ENCODE peak calls at places on chromosomes 2 and 18, in six cellular contexts. F is WTC11, U is testis, L is bronchial epithelial cell, W is epithelial cell of proximal tubule, Y is ascending aorta. R is an unnamed sample.

GRCh38 chr2:25339791-25340339 is 1.9 kb downstream of the DNMT3A start:
- DNase-seq in F (peak), U (peak), L (no peak), W (no peak), Y (no peak), R (no peak)

GRCh38 chr2:1360132-1360531 is 53.1 kb upstream of the TPO start:
- DNase-seq in F (no peak), U (no peak), L (no peak), W (no peak), Y (no peak), R (no peak)

GRCh38 chr2:136935119-136935518 is 169.8 kb downstream of the THSD7B start:
- DNase-seq in F (no peak), U (no peak), L (no peak), W (no peak), Y (no peak), R (no peak)

GRCh38 chr2:72994991-72995380 is 76.5 kb downstream of the SFXN5 start:
- DNase-seq in F (no peak), U (no peak), L (no peak), W (no peak), Y (peak), R (no peak)

GRCh38 chr18:45745817-45746461 is 22.0 kb downstream of the SLC14A1 start:
- DNase-seq in F (no peak), U (no peak), L (peak), W (no peak), Y (peak), R (no peak)

GRCh38 chr2:23926289-23926749 is 604 bp downstream of the ATAD2B start:
- DNase-seq in F (peak), U (peak), L (no peak), W (no peak), Y (peak), R (peak)

GRCh38 chr18:32378705-32379104 is 92.0 kb downstream of the GAREM1 start:
- DNase-seq in F (no peak), U (no peak), L (peak), W (no peak), Y (no peak), R (peak)

GRCh38 chr2:237073552-237073951 is 12.1 kb upstream of the COPS8 start:
- DNase-seq in F (no peak), U (no peak), L (peak), W (no peak), Y (no peak), R (no peak)

GRCh38 chr2:122651236-122651635 is 895.8 kb downstream of the TSN start:
- DNase-seq in F (no peak), U (no peak), L (no peak), W (no peak), Y (no peak), R (no peak)

GRCh38 chr2:154527962-154528361 is 170.5 kb upstream of the KCNJ3 start:
- DNase-seq in F (no peak), U (no peak), L (no peak), W (no peak), Y (no peak), R (no peak)

DNA sequence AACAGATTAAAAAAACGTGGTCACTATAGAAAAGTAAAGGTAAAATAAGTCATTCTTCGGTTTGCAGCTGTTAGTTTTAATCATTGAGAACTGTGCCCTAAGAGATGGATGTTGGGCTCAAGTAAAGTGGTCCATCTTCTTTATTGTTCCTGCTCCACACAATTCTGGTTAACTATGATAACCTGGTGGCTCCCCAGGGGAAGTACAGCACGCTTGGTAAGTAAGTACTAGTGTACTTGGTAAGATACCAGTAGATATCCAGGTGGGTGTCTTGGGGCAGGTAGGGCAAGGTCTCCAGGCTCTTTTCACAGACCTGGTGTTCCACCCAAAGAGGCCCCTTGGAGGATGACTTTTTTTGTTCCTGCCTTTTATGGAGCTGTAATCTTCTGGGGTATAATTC is 31.6 kb upstream of the DLX2 start:
- DNase-seq in F (no peak), U (no peak), L (no peak), W (no peak), Y (no peak), R (no peak)
- TF ChIP-seq CTCF in F (no peak), U (no peak), L (no peak), W (no peak), Y (no peak), R (no peak)

GRCh38 chr2:111617804-111618576 is 266.0 kb downstream of the ANAPC1 start:
- DNase-seq in F (no peak), U (peak), L (no peak), W (no peak), Y (peak), R (peak)

GRCh38 chr2:111616651-111617218 is 267.3 kb downstream of the ANAPC1 start:
- DNase-seq in F (no peak), U (no peak), L (no peak), W (no peak), Y (no peak), R (no peak)

GRCh38 chr2:111617299-111617803 is 266.6 kb downstream of the ANAPC1 start:
- DNase-seq in F (no peak), U (no peak), L (peak), W (no peak), Y (no peak), R (peak)

GRCh38 chr2:111618577-111618930 is 265.4 kb downstream of the ANAPC1 start:
- DNase-seq in F (no peak), U (no peak), L (no peak), W (no peak), Y (peak), R (peak)

GRCh38 chr2:111618953-111619902 is 264.8 kb downstream of the ANAPC1 start:
- DNase-seq in F (no peak), U (no peak), L (no peak), W (no peak), Y (no peak), R (peak)
- TF ChIP-seq CTCF in F (no peak), U (no peak), L (no peak), W (peak), Y (no peak), R (no peak)

GRCh38 chr2:28544915-28545589 is 49.2 kb downstream of the PLB1 start:
- DNase-seq in F (no peak), U (peak), L (peak), W (no peak), Y (no peak), R (no peak)
- TF ChIP-seq CTCF in F (no peak), U (no peak), L (no peak), W (no peak), Y (no peak), R (no peak)

GRCh38 chr2:21165350-21165749 is 41.6 kb downstream of the TDRD15 start:
- DNase-seq in F (no peak), U (no peak), L (peak), W (no peak), Y (no peak), R (no peak)
- TF ChIP-seq CTCF in F (no peak), U (no peak), L (peak), W (peak), Y (peak), R (peak)

GRCh38 chr2:84717302-84717701 is 163.6 kb downstream of the TRABD2A start:
- DNase-seq in F (no peak), U (no peak), L (no peak), W (no peak), Y (no peak), R (no peak)

GRCh38 chr2:84723831-84724230 is 157.1 kb downstream of the TRABD2A start:
- DNase-seq in F (no peak), U (no peak), L (no peak), W (no peak), Y (no peak), R (no peak)

GRCh38 chr2:84716564-84716963 is 164.3 kb downstream of the TRABD2A start:
- DNase-seq in F (no peak), U (no peak), L (no peak), W (no peak), Y (no peak), R (no peak)

GRCh38 chr2:84713441-84713840 is 167.4 kb downstream of the TRABD2A start:
- DNase-seq in F (no peak), U (no peak), L (no peak), W (no peak), Y (no peak), R (no peak)

GRCh38 chr2:84719434-84719833 is 161.4 kb downstream of the TRABD2A start:
- DNase-seq in F (no peak), U (no peak), L (no peak), W (no peak), Y (no peak), R (no peak)
- TF ChIP-seq CTCF in F (no peak), U (no peak), L (no peak), W (no peak), Y (no peak), R (no peak)

GRCh38 chr2:47072728-47073191 is 82.3 kb downstream of the STPG4 start:
- DNase-seq in F (no peak), U (no peak), L (no peak), W (no peak), Y (peak), R (no peak)

GRCh38 chr2:47073217-47073616 is 81.9 kb downstream of the STPG4 start:
- DNase-seq in F (no peak), U (no peak), L (no peak), W (no peak), Y (no peak), R (no peak)

GRCh38 chr2:47073641-47074040 is 81.5 kb downstream of the STPG4 start:
- DNase-seq in F (no peak), U (no peak), L (no peak), W (no peak), Y (no peak), R (no peak)

GRCh38 chr2:47070920-47071824 is 83.9 kb downstream of the STPG4 start:
- DNase-seq in F (no peak), U (peak), L (peak), W (peak), Y (peak), R (peak)

GRCh38 chr2:47072018-47072691 is 83.0 kb downstream of the STPG4 start:
- DNase-seq in F (peak), U (peak), L (no peak), W (no peak), Y (peak), R (no peak)
- TF ChIP-seq CTCF in F (no peak), U (no peak), L (no peak), W (no peak), Y (peak), R (no peak)

DNA sequence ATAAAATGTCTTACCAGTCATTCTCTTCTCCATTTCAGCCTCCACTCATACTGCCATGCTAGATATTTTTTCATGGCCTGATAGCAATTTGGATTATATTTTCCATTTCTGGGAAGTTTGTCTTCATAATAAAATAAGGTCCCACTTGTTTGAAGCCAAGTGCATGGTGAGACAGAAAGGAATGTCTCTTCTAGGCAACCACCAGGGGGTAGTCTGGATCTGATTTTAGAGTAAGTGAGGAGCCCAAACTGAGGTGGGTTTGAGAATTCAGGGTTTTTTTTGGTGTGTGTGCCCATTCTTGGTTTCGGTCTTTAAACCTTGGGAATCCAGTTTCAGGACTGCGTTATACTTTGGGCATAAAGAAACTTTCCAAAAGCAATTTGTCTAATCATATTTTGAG is 315.5 kb downstream of the RPRM start:
- DNase-seq in F (peak), U (peak), L (peak), W (no peak), Y (no peak), R (peak)
- TF ChIP-seq CTCF in F (peak), U (peak), L (peak), W (peak), Y (no peak), R (peak)